ENCODE peak calls at places on chromosomes 1 and 21, in six cellular contexts. O is activated gamma-delta T cell treated with anti-CD3 and anti-CD28 coated beads, Interleukin-2, amount 50 U/mL, for 16 hours; J is fibroblast of lung; K is Kasumi-1; C is stimulated activated CD4-positive, alpha-beta T cell treated with anti-CD3 and anti-CD28 coated beads, Interleukin-4, amount 100 ng/mL, for 48 hours; X is lower lobe of right lung. Z is an unnamed sample.

GRCh38 chr1:27057801-27058647 is 45.4 kb upstream of the TENT5B start:
- DNase-seq in K (no peak), J (no peak), O (no peak), X (no peak), C (no peak), Z (no peak)

GRCh38 chr1:85091647-85092295 is 43.5 kb upstream of the MCOLN3 start:
- DNase-seq in X (no peak), K (peak; percentile 75), O (no peak), J (no peak), C (no peak), Z (no peak)

GRCh38 chr1:199152676-199153075 is 513.8 kb downstream of the PTPRC start:
- DNase-seq in K (no peak), O (no peak), C (no peak), X (no peak), J (no peak), Z (no peak)

GRCh38 chr21:22575165-22575584 is 1577.0 kb downstream of the NCAM2 start:
- DNase-seq in O (no peak), K (peak; percentile 81), C (no peak), J (no peak), X (no peak), Z (no peak)

GRCh38 chr1:228021526-228022030 is 14.8 kb downstream of the WNT3A start:
- DNase-seq in C (no peak), K (no peak), J (no peak), X (peak; percentile 52), O (no peak), Z (no peak)

GRCh38 chr1:5430136-5430535 is 562.1 kb downstream of the NPHP4 start:
- DNase-seq in J (no peak), X (no peak), C (no peak), O (no peak), K (no peak), Z (no peak)

GRCh38 chr1:25503551-25504426 is 39.6 kb upstream of the LDLRAP1 start:
- DNase-seq in J (peak; percentile 9), C (peak; percentile 51), O (peak; percentile 51), K (peak; percentile 8), X (peak; percentile 76), Z (no peak)

GRCh38 chr1:11691302-11691914 is at the start of gene DRAXIN:
- DNase-seq in J (peak; percentile 16), K (no peak), C (no peak), O (no peak), X (no peak), Z (no peak)

GRCh38 chr1:42003433-42003832 is 84.7 kb upstream of the HIVEP3 start:
- DNase-seq in X (peak; percentile 50), J (no peak), K (no peak), O (no peak), C (no peak), Z (no peak)

GRCh38 chr1:212945056-212945455 is 5.3 kb upstream of the VASH2 start:
- DNase-seq in K (no peak), J (no peak), O (no peak), X (no peak), C (no peak), Z (no peak)

GRCh38 chr1:6466023-6466422 is at the start of gene TNFRSF25:
- DNase-seq in C (no peak), J (no peak), K (no peak), X (no peak), O (no peak), Z (no peak)

GRCh38 chr1:11407301-11407994 is 71.5 kb upstream of the DISP3 start:
- DNase-seq in J (peak; percentile 19), K (no peak), O (peak; percentile 1), X (no peak), C (no peak), Z (no peak)

GRCh38 chr1:217333939-217334338 is 297.0 kb downstream of the GPATCH2 start:
- DNase-seq in J (peak; percentile 5), K (peak; percentile 48), X (no peak), O (no peak), C (no peak), Z (no peak)

GRCh38 chr1:179230251-179230650 is 774 bp upstream of the ABL2 start:
- DNase-seq in O (no peak), J (peak; percentile 65), C (no peak), K (no peak), X (no peak), Z (no peak)

GRCh38 chr1:201737350-201738060 is 91.5 kb upstream of the IPO9 start:
- DNase-seq in K (no peak), X (no peak), J (peak; percentile 92), C (no peak), O (no peak), Z (peak; percentile 37)

GRCh38 chr1:14794136-14794768 is 195.8 kb downstream of the KAZN start:
- DNase-seq in O (no peak), X (no peak), C (no peak), J (peak; percentile 54), K (no peak), Z (no peak)

GRCh38 chr1:72704841-72705477 is 422.6 kb upstream of the NEGR1 start:
- DNase-seq in C (no peak), O (no peak), X (no peak), J (no peak), K (no peak), Z (no peak)

GRCh38 chr1:201222125-201222524 is 31.5 kb downstream of the IGFN1 start:
- DNase-seq in J (no peak), C (no peak), O (no peak), X (no peak), K (no peak), Z (no peak)

GRCh38 chr1:43447891-43448708 is 5.6 kb downstream of the HYI start:
- DNase-seq in K (no peak), J (no peak), C (no peak), X (no peak), O (no peak), Z (peak; percentile 40)

GRCh38 chr21:46121286-46122221 is 23.6 kb downstream of the COL6A2 start:
- DNase-seq in O (no peak), X (peak; percentile 43), C (no peak), J (no peak), K (no peak), Z (peak; percentile 37)

GRCh38 chr21:38341546-38342012 is 84.8 kb downstream of the KCNJ15 start:
- DNase-seq in O (no peak), K (no peak), C (no peak), J (no peak), X (no peak), Z (no peak)

GRCh38 chr1:24586970-24587820 is 31.3 kb downstream of the NCMAP start:
- DNase-seq in O (peak; percentile 47), K (peak; percentile 69), J (peak; percentile 43), C (no peak), X (no peak), Z (no peak)

GRCh38 chr1:214670098-214670497 is 67.1 kb downstream of the CENPF start:
- DNase-seq in O (no peak), C (no peak), J (peak; percentile 25), K (no peak), X (peak; percentile 47), Z (no peak)

GRCh38 chr1:236103646-236104218 is 38.6 kb upstream of the GPR137B start:
- DNase-seq in X (no peak), J (peak; percentile 27), C (peak; percentile 41), O (peak; percentile 28), K (peak; percentile 79), Z (peak; percentile 42)

GRCh38 chr1:22880174-22880601 is 92.5 kb downstream of the LACTBL1 start:
- DNase-seq in X (no peak), J (peak; percentile 69), K (no peak), O (no peak), C (no peak), Z (no peak)

GRCh38 chr1:27368872-27369703 is 2.3 kb upstream of the MAP3K6 start:
- DNase-seq in X (no peak), C (no peak), K (peak; percentile 27), O (no peak), J (no peak), Z (no peak)

GRCh38 chr1:191520345-191520744 is 637.9 kb upstream of the RGS18 start:
- DNase-seq in J (no peak), O (no peak), K (no peak), X (no peak), C (no peak), Z (no peak)

GRCh38 chr1:221117133-221117532 is 237.9 kb downstream of the HLX start:
- DNase-seq in J (peak; percentile 45), C (no peak), K (no peak), O (no peak), X (no peak), Z (no peak)

GRCh38 chr1:190658907-190659306 is 181.2 kb upstream of the BRINP3 start:
- DNase-seq in O (no peak), C (no peak), J (peak; percentile 18), K (no peak), X (no peak), Z (no peak)

GRCh38 chr21:44813149-44813548 is 4.7 kb downstream of the SUMO3 start:
- DNase-seq in O (no peak), J (no peak), C (no peak), X (no peak), K (no peak), Z (no peak)

GRCh38 chr1:36711480-36711879 is 228.8 kb upstream of the CSF3R start:
- DNase-seq in X (no peak), O (no peak), J (no peak), C (no peak), K (no peak), Z (no peak)

GRCh38 chr1:89279011-89279466 is 6.4 kb upstream of the GBP5 start:
- DNase-seq in J (no peak), O (no peak), C (no peak), X (no peak), K (no peak), Z (no peak)

GRCh38 chr1:32106663-32107273 is 1.1 kb upstream of the KPNA6 start:
- DNase-seq in J (no peak), C (no peak), X (no peak), K (no peak), O (no peak), Z (no peak)

GRCh38 chr1:176897350-176898236 is 266.9 kb downstream of the ASTN1 start:
- DNase-seq in C (peak; percentile 51), X (peak; percentile 62), K (peak; percentile 67), O (no peak), J (peak; percentile 44), Z (peak; percentile 65)

GRCh38 chr1:89987170-89987819 is 7.6 kb upstream of the ZNF326 start:
- DNase-seq in J (peak; percentile 58), C (no peak), O (peak; percentile 40), K (peak; percentile 89), X (no peak), Z (peak; percentile 53)

GRCh38 chr1:21149862-21150432 is 26.8 kb downstream of the EIF4G3 start:
- DNase-seq in O (no peak), K (no peak), C (no peak), J (peak; percentile 99), X (no peak), Z (peak; percentile 89)